ENCODE peak calls at places on chromosomes 4 and X, in six cellular contexts. L is H9, P is aorta, B is amygdala, C is fibroblast of mammary gland, Q is lower lobe of right lung. N is an unnamed sample.

GRCh38 chr4:10198365-10198764 is 81.8 kb upstream of the WDR1 start:
- DNase-seq in L (peak), C (no peak), P (no peak), B (no peak), Q (no peak), N (peak)

GRCh38 chrX:10157545-10157944 is 770 bp downstream of the CLCN4 start:
- DNase-seq in C (no peak), P (no peak), L (no peak), B (no peak), Q (no peak), N (no peak)

GRCh38 chr4:25370242-25370641 is 6.8 kb upstream of the ANAPC4 start:
- DNase-seq in L (no peak), Q (no peak), P (no peak), C (no peak), B (no peak), N (no peak)

GRCh38 chr4:38424171-38424871 is 239.7 kb upstream of the KLF3 start:
- DNase-seq in P (no peak), Q (no peak), C (no peak), L (peak), B (no peak), N (peak)

GRCh38 chrX:101206471-101206870 is 13.1 kb upstream of the DRP2 start:
- DNase-seq in L (no peak), Q (no peak), P (no peak), B (no peak), C (peak), N (no peak)

GRCh38 chrX:154546354-154547244 is at the start of gene G6PD:
- DNase-seq in L (peak), Q (peak), B (peak), C (peak), P (no peak), N (peak)

GRCh38 chr4:100366213-100366612 is 151.6 kb downstream of the EMCN start:
- DNase-seq in C (no peak), Q (no peak), B (no peak), L (peak), P (no peak), N (peak)

GRCh38 chr4:149521611-149522010 is 294.0 kb downstream of the IQCM start:
- DNase-seq in C (peak), P (no peak), B (no peak), L (no peak), Q (no peak), N (no peak)

GRCh38 chr4:48079972-48080391 is 54.1 kb downstream of the TXK start:
- DNase-seq in C (no peak), B (no peak), Q (no peak), P (no peak), L (no peak), N (no peak)

GRCh38 chr4:66837496-66837895 is 707.8 kb downstream of the CENPC start:
- DNase-seq in Q (no peak), B (no peak), P (no peak), C (no peak), L (no peak), N (no peak)

GRCh38 chrX:118839334-118839958 is 15.8 kb downstream of the ZCCHC12 start:
- DNase-seq in B (peak), P (peak), Q (peak), L (peak), C (peak), N (peak)